ENCODE peak calls at places on chromosome 17, in six cellular contexts. J is GM20000, B is posterior cingulate gyrus, S is endothelial cell, C is GDM1, M is NCI-H1436. L is an unnamed sample.

GRCh38 chr17:49692751-49693150 is 14.9 kb upstream of the SPOP start:
- DNase-seq in M (no peak), J (no peak), C (no peak), B (no peak), S (no peak), L (no peak)

GRCh38 chr17:18117974-18118632 is 9.5 kb downstream of the MYO15A start:
- DNase-seq in B (no peak), M (no peak), C (no peak), S (no peak), J (no peak), L (no peak)

GRCh38 chr17:21370430-21370829 is 5.7 kb upstream of the KCNJ12 start:
- DNase-seq in M (no peak), J (no peak), S (no peak), C (peak), B (no peak), L (peak)

GRCh38 chr17:43952724-43953666 is 745 bp downstream of the PYY start:
- DNase-seq in J (no peak), M (no peak), C (no peak), B (no peak), S (peak), L (peak)

GRCh38 chr17:71631483-71631882 is 489.3 kb upstream of the SOX9 start:
- DNase-seq in B (no peak), J (no peak), M (no peak), C (no peak), S (no peak), L (no peak)

GRCh38 chr17:31604936-31605335 is 213.5 kb downstream of the RAB11FIP4 start:
- DNase-seq in S (no peak), B (no peak), M (no peak), J (no peak), C (no peak), L (no peak)

GRCh38 chr17:72538921-72539352 is 418.1 kb downstream of the SOX9 start:
- DNase-seq in M (no peak), S (no peak), C (no peak), B (peak), J (no peak), L (peak)

GRCh38 chr17:62566996-62567578 is 60.4 kb upstream of the MRC2 start:
- DNase-seq in C (peak), M (no peak), S (no peak), J (no peak), B (no peak), L (no peak)

GRCh38 chr17:74147966-74148365 is 55.5 kb upstream of the RPL38 start:
- DNase-seq in B (no peak), M (no peak), J (no peak), S (no peak), C (no peak), L (peak)

GRCh38 chr17:47636273-47637030 is 13.3 kb upstream of the KPNB1 start:
- DNase-seq in J (no peak), B (no peak), M (no peak), S (no peak), C (no peak), L (no peak)

GRCh38 chr17:77772461-77772897 is 186.0 kb upstream of the TNRC6C start:
- DNase-seq in B (no peak), C (peak), J (peak), S (peak), M (peak), L (peak)

GRCh38 chr17:82786427-82786826 is 34.6 kb downstream of the TBCD start:
- DNase-seq in M (no peak), S (no peak), B (no peak), J (no peak), C (no peak), L (no peak)

GRCh38 chr17:81829858-81830257 is 3.2 kb downstream of the MCRIP1 start:
- DNase-seq in C (no peak), S (no peak), J (no peak), B (no peak), M (no peak), L (no peak)

GRCh38 chr17:40443988-40444899 is 994 bp downstream of the IGFBP4 start:
- DNase-seq in M (no peak), J (peak), S (no peak), C (no peak), B (no peak), L (no peak)

GRCh38 chr17:75270966-75271232 is at the start of gene MIF4GD:
- DNase-seq in C (no peak), J (no peak), S (no peak), B (no peak), M (no peak), L (no peak)

GRCh38 chr17:68457168-68457538 is at the start of gene WIPI1:
- DNase-seq in B (peak), J (no peak), M (no peak), S (no peak), C (no peak), L (no peak)